ENCODE peak calls at places on chromosomes 1 and 21, in eight cellular contexts. A is mesothelial cell of epicardium; S is Right ventricle myocardium superior; Z is HTR-8/SVneo; W is stimulated activated CD8-positive, alpha-beta memory T cell treated with anti-CD3 and anti-CD28 coated beads, Interleukin-7, amount 100 ng/mL, for 48 hours; O is Peyer's patch; X is neuronal stem cell; V is chondrocyte. B is an unnamed sample.

GRCh38 chr1:114737314-114737713 is 20.5 kb downstream of the CSDE1 start:
- DNase-seq in A (no peak), S (no peak), Z (no peak), W (no peak), O (no peak), X (no peak), V (no peak), B (no peak)

GRCh38 chr21:45056505-45056904 is 17.9 kb upstream of the ADARB1 start:
- DNase-seq in A (no peak), S (no peak), Z (no peak), W (no peak), O (no peak), X (no peak), V (no peak), B (no peak)

GRCh38 chr1:29687166-29687565 is 450.8 kb downstream of the PTPRU start:
- DNase-seq in A (no peak), S (no peak), Z (no peak), W (no peak), O (no peak), X (no peak), V (no peak), B (no peak)

GRCh38 chr1:22413799-22414198 is 37.9 kb upstream of the ZBTB40 start:
- DNase-seq in A (no peak), S (no peak), Z (no peak), W (no peak), O (no peak), X (no peak), V (no peak), B (no peak)

GRCh38 chr21:16113052-16113715 is 383.4 kb downstream of the USP25 start:
- DNase-seq in A (no peak), S (no peak), Z (no peak), W (no peak), O (no peak), X (no peak), V (no peak), B (no peak)

GRCh38 chr1:12179111-12179519 is 12.3 kb downstream of the TNFRSF1B start:
- DNase-seq in A (no peak), S (no peak), Z (peak; percentile 58), W (peak; percentile 89), O (peak; percentile 64), X (no peak), V (no peak), B (no peak)

GRCh38 chr1:178528219-178528962 is 15.5 kb downstream of the TEX35 start:
- DNase-seq in A (no peak), S (no peak), Z (no peak), W (no peak), O (no peak), X (no peak), V (no peak), B (no peak)

GRCh38 chr1:45395582-45395981 is 55.3 kb upstream of the MUTYH start:
- DNase-seq in A (no peak), S (no peak), Z (no peak), W (no peak), O (no peak), X (no peak), V (no peak), B (no peak)

GRCh38 chr1:226373376-226373775 is 34.5 kb downstream of the PARP1 start:
- DNase-seq in A (no peak), S (no peak), Z (no peak), W (no peak), O (no peak), X (no peak), V (no peak), B (no peak)

GRCh38 chr1:11198851-11199628 is 9.9 kb downstream of the ANGPTL7 start:
- DNase-seq in A (no peak), S (no peak), Z (no peak), W (no peak), O (no peak), X (no peak), V (no peak), B (no peak)

GRCh38 chr1:196382383-196382782 is 225.9 kb downstream of the KCNT2 start:
- DNase-seq in A (no peak), S (no peak), Z (no peak), W (no peak), O (no peak), X (no peak), V (no peak), B (no peak)

GRCh38 chr1:91731815-91732214 is 154.1 kb downstream of the TGFBR3 start:
- DNase-seq in A (no peak), S (no peak), Z (no peak), W (peak; percentile 68), O (no peak), X (no peak), V (no peak), B (peak; percentile 50)

GRCh38 chr1:152049291-152050073 is 12.7 kb upstream of the S100A11 start:
- DNase-seq in A (no peak), S (no peak), Z (no peak), W (no peak), O (no peak), X (no peak), V (no peak), B (no peak)

GRCh38 chr1:168735987-168736386 is 7.0 kb upstream of the DPT start:
- DNase-seq in A (no peak), S (no peak), Z (no peak), W (no peak), O (no peak), X (no peak), V (no peak), B (no peak)

GRCh38 chr1:165481820-165482532 is 37.0 kb upstream of the RXRG start:
- DNase-seq in A (no peak), S (no peak), Z (peak; percentile 48), W (peak; percentile 4), O (no peak), X (peak; percentile 11), V (no peak), B (peak; percentile 31)

GRCh38 chr1:14304381-14304865 is 294.1 kb upstream of the KAZN start:
- DNase-seq in A (no peak), S (no peak), Z (no peak), W (no peak), O (no peak), X (no peak), V (no peak), B (no peak)

GRCh38 chr1:166882893-166883292 is 6.8 kb upstream of the TADA1 start:
- DNase-seq in A (no peak), S (no peak), Z (no peak), W (no peak), O (no peak), X (no peak), V (no peak), B (no peak)

GRCh38 chr1:230682882-230683610 is 30.9 kb downstream of the AGT start:
- DNase-seq in A (no peak), S (no peak), Z (no peak), W (no peak), O (no peak), X (no peak), V (no peak), B (no peak)

GRCh38 chr1:217089239-217090014 is 366.2 kb upstream of the ESRRG start:
- DNase-seq in A (peak; percentile 62), S (peak; percentile 49), Z (peak; percentile 30), W (no peak), O (no peak), X (no peak), V (no peak), B (peak; percentile 32)

GRCh38 chr1:65845758-65846060 is 53.0 kb downstream of the PDE4B start:
- DNase-seq in A (no peak), S (no peak), Z (no peak), W (no peak), O (no peak), X (no peak), V (no peak), B (no peak)

GRCh38 chr1:174217787-174218574 is 58.7 kb downstream of the RABGAP1L start:
- DNase-seq in A (no peak), S (no peak), Z (peak; percentile 15), W (no peak), O (no peak), X (peak; percentile 15), V (no peak), B (no peak)

GRCh38 chr1:86259390-86259789 is 102.8 kb upstream of the COL24A1 start:
- DNase-seq in A (no peak), S (no peak), Z (no peak), W (no peak), O (no peak), X (no peak), V (no peak), B (no peak)

GRCh38 chr1:180643693-180644092 is 11.9 kb downstream of the XPR1 start:
- DNase-seq in A (no peak), S (no peak), Z (no peak), W (no peak), O (no peak), X (no peak), V (no peak), B (no peak)

GRCh38 chr1:8981169-8981568 is 35.5 kb downstream of the CA6 start:
- DNase-seq in A (no peak), S (no peak), Z (no peak), W (no peak), O (no peak), X (no peak), V (no peak), B (no peak)

GRCh38 chr1:227369102-227369760 is 50.9 kb upstream of the CDC42BPA start:
- DNase-seq in A (no peak), S (no peak), Z (no peak), W (no peak), O (no peak), X (no peak), V (no peak), B (no peak)

GRCh38 chr1:225677350-225678124 is 24.6 kb upstream of the ENAH start:
- DNase-seq in A (no peak), S (peak; percentile 50), Z (no peak), W (no peak), O (no peak), X (no peak), V (no peak), B (no peak)

GRCh38 chr1:69121708-69122107 is 446.0 kb upstream of the LRRC7 start:
- DNase-seq in A (no peak), S (no peak), Z (no peak), W (no peak), O (no peak), X (no peak), V (no peak), B (no peak)

GRCh38 chr21:31580866-31581276 is 78.6 kb upstream of the SOD1 start:
- DNase-seq in A (peak; percentile 79), S (peak; percentile 76), Z (peak; percentile 73), W (peak; percentile 45), O (peak; percentile 59), X (peak; percentile 62), V (no peak), B (peak; percentile 33)

GRCh38 chr21:42834730-42835191 is 44.6 kb downstream of the WDR4 start:
- DNase-seq in A (peak; percentile 24), S (no peak), Z (no peak), W (no peak), O (peak; percentile 12), X (no peak), V (peak; percentile 83), B (no peak)

GRCh38 chr1:85940621-85941306 is 215.8 kb downstream of the COL24A1 start:
- DNase-seq in A (no peak), S (no peak), Z (no peak), W (no peak), O (no peak), X (no peak), V (no peak), B (no peak)

GRCh38 chr1:8116892-8117262 is 90.8 kb upstream of the ERRFI1 start:
- DNase-seq in A (no peak), S (peak; percentile 84), Z (no peak), W (no peak), O (no peak), X (no peak), V (no peak), B (no peak)

GRCh38 chr21:45297329-45297728 is 9.6 kb upstream of the POFUT2 start:
- DNase-seq in A (no peak), S (no peak), Z (no peak), W (no peak), O (no peak), X (no peak), V (no peak), B (no peak)

GRCh38 chr1:51664412-51665240 is 47.7 kb downstream of the OSBPL9 start:
- DNase-seq in A (no peak), S (no peak), Z (no peak), W (no peak), O (no peak), X (no peak), V (no peak), B (no peak)

GRCh38 chr1:58811303-58811702 is 27.5 kb upstream of the JUN start:
- DNase-seq in A (no peak), S (no peak), Z (no peak), W (no peak), O (no peak), X (no peak), V (no peak), B (peak; percentile 53)

B was measured in breast epithelium.